ENCODE peak calls at places on chromosomes 11 and 22, in nine cellular contexts. A, W, U, I, F, M, H, D and N are unnamed samples.

GRCh38 chr11:8810331-8811301 is 100.4 kb upstream of the AKIP1 start:
- DNase-seq in A (peak; percentile 65), W (peak; percentile 86), U (peak; percentile 47), I (peak; percentile 91), F (peak; percentile 84), M (peak; percentile 61), H (no peak), D (peak; percentile 81), N (no peak)

GRCh38 chr22:42291287-42291686 is 20.8 kb upstream of the TCF20 start:
- DNase-seq in A (no peak), W (no peak), U (no peak), I (no peak), F (no peak), M (no peak), H (no peak), D (no peak), N (no peak)

GRCh38 chr11:96105944-96106343 is 182.0 kb upstream of the MTMR2 start:
- DNase-seq in A (no peak), W (no peak), U (no peak), I (no peak), F (no peak), M (no peak), H (no peak), D (no peak), N (no peak)

GRCh38 chr22:39129746-39130145 is 22.7 kb downstream of the CBX7 start:
- DNase-seq in A (no peak), W (no peak), U (no peak), I (no peak), F (no peak), M (no peak), H (no peak), D (no peak), N (no peak)

GRCh38 chr11:119361056-119361787 is 14.7 kb upstream of the MFRP start:
- DNase-seq in A (no peak), W (peak; percentile 82), U (peak; percentile 61), I (peak; percentile 90), F (no peak), M (peak; percentile 55), H (peak; percentile 90), D (peak; percentile 70), N (no peak)

GRCh38 chr11:127056338-127056971 is 55.9 kb upstream of the KIRREL3 start:
- DNase-seq in A (peak; percentile 21), W (no peak), U (no peak), I (no peak), F (no peak), M (no peak), H (no peak), D (no peak), N (no peak)

GRCh38 chr22:21926728-21927127 is 25.9 kb downstream of the PPM1F start:
- DNase-seq in A (no peak), W (no peak), U (no peak), I (no peak), F (no peak), M (no peak), H (no peak), D (no peak), N (no peak)

GRCh38 chr11:128884703-128885338 is 6.3 kb upstream of the KCNJ5 start:
- DNase-seq in A (peak; percentile 61), W (peak; percentile 54), U (no peak), I (peak; percentile 81), F (peak; percentile 70), M (peak; percentile 33), H (peak; percentile 91), D (peak; percentile 61), N (peak; percentile 31)

GRCh38 chr11:126403039-126403438 is 47.6 kb downstream of the ST3GAL4 start:
- DNase-seq in A (no peak), W (no peak), U (no peak), I (no peak), F (no peak), M (no peak), H (peak; percentile 67), D (no peak), N (no peak)

GRCh38 chr11:67691149-67691548 is 16.7 kb upstream of the ALDH3B2 start:
- DNase-seq in A (no peak), W (no peak), U (no peak), I (no peak), F (no peak), M (no peak), H (no peak), D (no peak), N (no peak)

GRCh38 chr11:9752091-9752490 is 88.2 kb downstream of the SWAP70 start:
- DNase-seq in A (no peak), W (no peak), U (no peak), I (peak; percentile 40), F (peak; percentile 43), M (no peak), H (no peak), D (no peak), N (no peak)

DNA sequence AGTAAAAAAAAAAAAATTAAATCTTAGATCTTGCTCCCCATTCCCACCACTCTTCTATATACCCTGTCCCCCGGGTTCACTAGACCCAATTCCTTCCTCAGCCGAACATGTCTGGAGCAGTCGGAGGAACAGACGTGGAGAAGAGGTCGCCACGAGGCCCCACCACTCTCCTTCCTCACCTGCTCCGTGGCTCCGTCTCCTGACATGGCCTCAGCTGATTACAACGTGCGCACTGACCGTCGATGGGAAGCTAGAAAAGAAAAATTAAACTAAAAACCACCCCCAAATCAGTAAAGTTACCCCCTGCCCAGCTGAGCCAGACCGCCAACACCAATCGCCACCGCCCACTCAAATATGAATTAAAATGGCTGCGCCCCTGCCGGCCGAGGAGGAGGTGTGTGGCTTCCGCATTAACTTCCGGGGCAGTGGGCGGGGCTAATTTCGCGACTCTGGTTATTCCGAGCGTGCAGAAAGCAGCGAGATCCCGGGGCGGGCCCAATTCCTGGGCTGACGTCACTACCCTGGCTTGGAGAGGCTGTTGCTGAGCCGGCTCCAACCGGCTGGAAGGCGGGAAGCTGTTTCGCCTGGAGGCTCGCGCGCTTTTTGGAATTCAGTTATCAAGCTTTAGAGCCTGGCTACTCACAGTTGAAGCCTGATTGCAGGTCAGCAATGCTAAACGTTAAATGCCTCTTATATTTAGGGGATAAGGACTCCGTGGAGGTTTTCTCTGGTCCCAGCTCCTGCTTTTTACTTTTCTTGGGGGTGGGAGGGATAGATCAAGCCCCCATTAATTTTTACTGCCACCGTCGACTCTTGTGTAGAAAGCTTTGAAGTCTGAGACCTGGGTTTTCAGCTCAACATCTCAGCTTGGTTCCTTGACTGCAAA is at the start of gene CSTF3:
- DNase-seq in A (peak; percentile 98), W (peak; percentile 97), U (peak; percentile 98), I (peak; percentile 100), F (peak; percentile 100), M (peak; percentile 96), H (peak; percentile 100), D (peak; percentile 100), N (peak; percentile 83)
- TF ChIP-seq CTCF in A (peak; percentile 30), W (peak; percentile 32), U (peak; percentile 54), I (peak; percentile 35), F (peak; percentile 36), M (peak; percentile 54), H (peak; percentile 49), D (peak; percentile 66), N (peak; percentile 12)

DNA sequence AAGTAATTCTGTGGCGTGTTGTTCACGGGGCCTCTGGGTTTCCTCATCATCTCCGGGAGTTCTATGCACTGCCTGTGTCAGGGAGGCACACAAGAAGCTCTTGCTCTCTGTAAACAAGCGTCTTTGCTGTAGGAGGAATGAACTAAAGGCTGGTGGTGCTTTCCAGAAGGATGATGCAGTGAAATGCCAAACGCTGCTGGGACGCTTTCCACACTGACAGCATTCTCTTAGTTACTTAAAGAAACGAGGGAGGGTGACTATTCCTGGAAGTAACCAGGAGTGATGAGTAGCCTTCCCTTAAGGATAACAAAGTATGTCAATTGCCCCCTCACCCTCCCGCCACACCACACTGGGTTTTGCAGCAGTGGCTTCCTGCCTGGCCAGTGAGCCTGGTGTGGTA is 38.5 kb upstream of the NUP50 start:
- DNase-seq in A (no peak), W (peak; percentile 63), U (no peak), I (no peak), F (no peak), M (peak; percentile 67), H (no peak), D (no peak), N (no peak)
- H3K4me3 ChIP-seq in A (no peak overlapping the region), W (no peak overlapping the region), U (no peak overlapping the region), I (no peak overlapping the region), F (no peak overlapping the region), M (no peak overlapping the region), H (no peak overlapping the region), D (no peak overlapping the region), N (no peak overlapping the region)

GRCh38 chr11:100841711-100842407 is 154.8 kb downstream of the ARHGAP42 start:
- DNase-seq in A (no peak), W (no peak), U (no peak), I (no peak), F (no peak), M (no peak), H (no peak), D (no peak), N (no peak)
- TF ChIP-seq CTCF in A (no peak), W (no peak), U (no peak), I (no peak), F (no peak), M (no peak), H (no peak), D (no peak), N (no peak)

GRCh38 chr22:27802389-27803079 is 978 bp upstream of the MN1 start:
- DNase-seq in A (no peak), W (no peak), U (no peak), I (no peak), F (no peak), M (no peak), H (no peak), D (no peak), N (no peak)

GRCh38 chr22:27801197-27801615 is 350 bp downstream of the MN1 start:
- DNase-seq in A (no peak), W (peak; percentile 66), U (no peak), I (no peak), F (peak; percentile 33), M (no peak), H (peak; percentile 43), D (peak; percentile 40), N (no peak)

GRCh38 chr22:27799334-27800249 is 2.0 kb downstream of the MN1 start:
- DNase-seq in A (no peak), W (peak; percentile 37), U (no peak), I (no peak), F (peak; percentile 38), M (no peak), H (no peak), D (no peak), N (no peak)

GRCh38 chr22:27800250-27801131 is 1.1 kb downstream of the MN1 start:
- DNase-seq in A (no peak), W (peak; percentile 70), U (no peak), I (no peak), F (no peak), M (no peak), H (no peak), D (no peak), N (no peak)

DNA sequence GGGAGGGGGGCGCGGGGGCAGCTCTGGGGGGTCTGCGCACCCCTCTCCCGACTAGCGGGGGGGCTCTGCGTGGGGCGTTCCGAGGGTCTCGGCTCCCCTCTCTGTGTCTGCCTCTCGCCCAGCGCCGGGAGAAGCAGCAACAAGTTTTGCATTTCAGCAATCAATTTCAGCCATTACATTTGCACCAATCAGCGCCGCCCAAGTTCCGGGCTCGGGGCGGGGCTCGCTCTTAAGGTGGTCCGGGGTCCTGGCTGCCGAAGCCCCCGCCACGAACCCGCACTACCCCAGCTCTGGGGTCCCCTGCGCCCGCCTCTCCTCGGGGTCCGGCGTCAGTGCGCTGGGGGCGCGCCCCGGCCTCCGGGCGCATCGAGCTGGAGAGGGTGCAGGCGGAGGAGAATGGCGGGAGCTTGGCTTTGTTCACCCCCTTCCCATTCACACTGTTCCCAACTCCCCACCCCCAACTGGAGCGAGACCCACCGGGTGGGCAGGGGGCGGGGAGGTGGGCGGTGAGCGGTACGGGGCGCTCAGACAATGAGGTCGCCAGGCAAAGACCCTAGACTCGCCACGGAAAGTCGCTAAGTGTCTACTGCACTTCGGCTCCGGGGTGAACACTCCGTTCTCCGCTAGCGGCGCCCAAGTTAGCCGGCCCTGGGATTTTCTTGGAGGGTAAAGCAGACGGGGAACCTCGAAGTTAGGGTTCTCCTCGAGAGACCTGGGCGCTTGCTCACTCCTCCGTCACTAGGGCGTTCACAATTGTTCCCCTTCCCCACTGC is at the start of gene MN1:
- DNase-seq in A (no peak), W (peak; percentile 66), U (no peak), I (peak; percentile 21), F (peak; percentile 48), M (no peak), H (peak; percentile 27), D (peak; percentile 65), N (no peak)
- H3K4me3 ChIP-seq in A (peak within 1 kb of the TSS; percentile 49), W (peak within 1 kb of the TSS; percentile 59), U (peak within 1 kb of the TSS; percentile 77), I (peak within 1 kb of the TSS; percentile 80), F (peak within 1 kb of the TSS; percentile 81), M (peak within 1 kb of the TSS; percentile 81), H (peak within 1 kb of the TSS; percentile 72), D (peak within 1 kb of the TSS; percentile 57), N (no peak within 1 kb of the TSS)